ENCODE peak calls at places on chromosomes 2 and 18, in eight cellular contexts. Q, O, E, B, L, D, J and I are unnamed samples.

GRCh38 chr2:64391459-64391858 is 62.5 kb upstream of the LGALSL start:
- DNase-seq in D (no peak), O (no peak), J (no peak), L (no peak), B (no peak), Q (no peak), E (peak), I (no peak)

GRCh38 chr2:120617055-120617454 is 118.6 kb upstream of the GLI2 start:
- DNase-seq in L (no peak), Q (peak), J (no peak), E (no peak), O (no peak), D (no peak), B (no peak), I (no peak)

GRCh38 chr2:166230724-166231070 is 102.9 kb upstream of the SCN1A start:
- DNase-seq in Q (no peak), L (no peak), J (no peak), O (no peak), B (no peak), D (no peak), E (peak), I (no peak)

GRCh38 chr2:128784626-128785306 is 466.1 kb upstream of the HS6ST1 start:
- DNase-seq in B (no peak), J (no peak), Q (peak), L (no peak), D (no peak), O (no peak), E (no peak), I (no peak)

GRCh38 chr2:17827785-17828184 is 11.5 kb downstream of the MSGN1 start:
- DNase-seq in B (no peak), O (no peak), E (no peak), Q (no peak), L (no peak), J (no peak), D (no peak), I (no peak)

GRCh38 chr18:12990128-12990485 is 1.1 kb upstream of the CEP192 start:
- DNase-seq in E (no peak), O (no peak), B (no peak), D (no peak), J (no peak), L (no peak), Q (no peak), I (no peak)

GRCh38 chr2:192741889-192742288 is 547.2 kb upstream of the TMEFF2 start:
- DNase-seq in B (no peak), L (no peak), Q (no peak), J (no peak), D (no peak), E (peak), O (no peak), I (no peak)

GRCh38 chr2:110116033-110116710 is 550 bp upstream of the MALL start:
- DNase-seq in E (no peak), O (no peak), J (no peak), Q (peak), B (no peak), D (peak), L (no peak), I (peak)

GRCh38 chr2:174343343-174343637 is 8.5 kb downstream of the SP9 start:
- DNase-seq in J (no peak), E (no peak), Q (no peak), L (no peak), B (no peak), D (no peak), O (no peak), I (no peak)

GRCh38 chr18:28147674-28148171 is 29.2 kb downstream of the CDH2 start:
- DNase-seq in O (no peak), E (peak), L (no peak), D (no peak), Q (no peak), B (no peak), J (peak), I (no peak)

GRCh38 chr2:225326969-225327368 is 72.5 kb upstream of the NYAP2 start:
- DNase-seq in L (no peak), Q (no peak), O (no peak), B (no peak), D (no peak), J (no peak), E (peak), I (no peak)

GRCh38 chr2:9360701-9361100 is 62.6 kb downstream of the ITGB1BP1 start:
- DNase-seq in L (no peak), O (no peak), E (no peak), D (no peak), J (no peak), B (no peak), Q (no peak), I (no peak)

GRCh38 chr2:187174582-187174981 is 273.5 kb downstream of the CALCRL start:
- DNase-seq in B (no peak), J (no peak), E (no peak), D (no peak), O (no peak), Q (no peak), L (no peak), I (no peak)

GRCh38 chr18:35497006-35497333 is 790 bp downstream of the INO80C start:
- DNase-seq in E (peak), B (no peak), J (no peak), L (no peak), Q (no peak), O (peak), D (no peak), I (peak)

GRCh38 chr18:48975817-48976649 is 25.3 kb upstream of the SMAD7 start:
- DNase-seq in J (no peak), B (peak), O (no peak), Q (peak), D (no peak), E (peak), L (peak), I (peak)

GRCh38 chr2:233404227-233404626 is 49.9 kb downstream of the DGKD start:
- DNase-seq in E (peak), B (no peak), L (peak), Q (no peak), D (no peak), O (no peak), J (no peak), I (no peak)

GRCh38 chr18:55141318-55141717 is 182.1 kb upstream of the CCDC68 start:
- DNase-seq in J (no peak), Q (no peak), B (no peak), L (no peak), E (no peak), D (no peak), O (no peak), I (no peak)

GRCh38 chr2:121596221-121597080 is 52.8 kb downstream of the CLASP1 start:
- DNase-seq in E (peak), O (no peak), J (peak), D (no peak), L (peak), B (no peak), Q (no peak), I (peak)

GRCh38 chr2:98607741-98608117 is 583 bp downstream of the COA5 start:
- DNase-seq in J (no peak), E (peak), O (no peak), Q (no peak), L (no peak), D (no peak), B (no peak), I (no peak)

GRCh38 chr18:23992119-23992940 is 22.2 kb upstream of the TTC39C start:
- DNase-seq in O (no peak), J (no peak), B (peak), L (no peak), E (peak), Q (peak), D (no peak), I (peak)

GRCh38 chr2:180970052-180970451 is 10.4 kb upstream of the UBE2E3 start:
- DNase-seq in D (no peak), L (no peak), B (no peak), E (no peak), Q (no peak), O (no peak), J (no peak), I (no peak)

GRCh38 chr18:9915291-9916066 is 1.7 kb downstream of the VAPA start:
- DNase-seq in L (no peak), B (no peak), J (no peak), Q (no peak), E (no peak), D (no peak), O (no peak), I (no peak)

GRCh38 chr18:22427797-22428549 is 10.3 kb upstream of the CTAGE1 start:
- DNase-seq in O (no peak), L (no peak), E (no peak), Q (no peak), B (no peak), J (no peak), D (no peak), I (no peak)

GRCh38 chr18:26723986-26724385 is 141.5 kb downstream of the AQP4 start:
- DNase-seq in D (no peak), J (no peak), O (no peak), Q (no peak), E (peak), B (no peak), L (no peak), I (no peak)

GRCh38 chr2:124283090-124283489 is 258.0 kb downstream of the CNTNAP5 start:
- DNase-seq in L (no peak), Q (no peak), J (no peak), B (peak), O (no peak), D (no peak), E (peak), I (no peak)

GRCh38 chr2:70553584-70554337 is at the start of gene TGFA:
- DNase-seq in D (peak), J (peak), Q (peak), E (peak), B (peak), O (peak), L (peak), I (peak)

GRCh38 chr18:7940379-7940778 is 373.3 kb downstream of the PTPRM start:
- DNase-seq in E (no peak), L (no peak), B (no peak), O (no peak), Q (no peak), J (no peak), D (no peak), I (no peak)

GRCh38 chr2:102224824-102225739 is 38.3 kb downstream of the IL1RL2 start:
- DNase-seq in B (no peak), L (no peak), E (peak), Q (no peak), D (no peak), J (no peak), O (no peak), I (no peak)
- TF ChIP-seq CTCF in B (no peak), L (no peak), E (no peak), Q (no peak), D (no peak), J (no peak), O (no peak), I (no peak)

GRCh38 chr2:75597949-75598348 is 37.2 kb upstream of the EVA1A start:
- DNase-seq in B (no peak), O (no peak), L (no peak), J (no peak), E (no peak), Q (no peak), D (no peak), I (no peak)
- TF ChIP-seq CTCF in B (no peak), O (no peak), L (no peak), J (no peak), E (no peak), Q (no peak), D (no peak), I (no peak)

GRCh38 chr2:74179063-74179865 is 585 bp upstream of the MOB1A start:
- DNase-seq in B (no peak), O (no peak), E (peak), J (no peak), L (no peak), Q (no peak), D (peak), I (peak)
- TF ChIP-seq CTCF in B (peak), O (no peak), E (peak), J (peak), L (no peak), Q (no peak), D (no peak), I (peak)

DNA sequence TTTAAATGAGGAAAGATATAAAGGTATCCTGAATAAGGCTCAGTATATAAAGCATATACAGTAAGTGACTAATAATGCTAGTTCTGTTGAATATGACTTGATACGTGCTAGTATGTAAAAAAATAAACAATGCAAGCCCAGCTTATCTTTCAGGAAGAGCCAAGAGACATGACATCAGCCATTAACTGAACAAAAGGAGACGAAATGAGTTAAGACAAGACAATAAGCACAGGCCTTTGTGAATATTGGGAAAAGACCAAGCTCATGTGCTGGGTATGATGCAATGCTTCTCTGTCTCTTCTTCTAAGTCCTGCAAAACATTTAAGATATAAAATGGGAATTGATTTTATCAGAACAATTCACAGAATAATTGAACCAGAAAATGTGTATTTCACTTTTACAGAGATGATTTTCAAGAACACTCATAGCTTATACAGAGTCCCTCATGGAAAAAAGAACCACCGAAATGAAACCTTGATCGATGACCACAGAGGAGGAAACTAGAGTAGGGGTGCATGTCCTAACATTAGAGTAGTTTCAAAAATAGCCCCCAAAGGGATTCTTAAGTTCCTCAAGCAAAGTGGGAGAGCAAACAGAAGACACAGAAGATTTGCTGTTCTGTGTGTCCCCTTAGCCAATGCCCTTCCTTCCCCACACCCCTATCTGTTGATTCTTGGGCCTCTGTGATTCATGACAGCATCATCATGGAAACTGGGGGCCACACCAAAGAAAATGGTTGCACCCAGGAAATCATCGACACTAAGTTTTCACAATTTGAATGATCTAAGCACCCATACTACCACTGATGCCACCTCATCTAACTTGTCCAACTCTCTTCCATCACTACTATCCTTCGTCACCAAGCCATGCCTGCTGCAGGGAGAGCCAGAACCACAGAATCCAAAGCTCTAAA is 68.0 kb upstream of the CRIM1 start:
- DNase-seq in L (no peak), D (no peak), Q (no peak), J (no peak), O (no peak), B (no peak), E (peak), I (no peak)
- TF ChIP-seq CTCF in L (no peak), D (no peak), Q (no peak), J (no peak), O (no peak), B (no peak), E (no peak), I (no peak)

GRCh38 chr2:241703128-241703604 is 1.3 kb downstream of the ING5 start:
- DNase-seq in D (no peak), L (peak), Q (no peak), O (no peak), E (no peak), J (no peak), B (no peak), I (no peak)

GRCh38 chr2:241702155-241702404 is 241 bp downstream of the ING5 start:
- DNase-seq in B (no peak), J (peak), Q (no peak), D (no peak), O (no peak), L (peak), E (peak), I (no peak)

GRCh38 chr2:241701405-241702154 is at the start of gene ING5:
- DNase-seq in L (peak), O (peak), Q (peak), B (peak), J (peak), D (peak), E (peak), I (peak)

GRCh38 chr2:241701155-241701404 is 759 bp upstream of the ING5 start:
- DNase-seq in E (no peak), J (peak), Q (no peak), B (no peak), D (no peak), O (no peak), L (no peak), I (no peak)

DNA sequence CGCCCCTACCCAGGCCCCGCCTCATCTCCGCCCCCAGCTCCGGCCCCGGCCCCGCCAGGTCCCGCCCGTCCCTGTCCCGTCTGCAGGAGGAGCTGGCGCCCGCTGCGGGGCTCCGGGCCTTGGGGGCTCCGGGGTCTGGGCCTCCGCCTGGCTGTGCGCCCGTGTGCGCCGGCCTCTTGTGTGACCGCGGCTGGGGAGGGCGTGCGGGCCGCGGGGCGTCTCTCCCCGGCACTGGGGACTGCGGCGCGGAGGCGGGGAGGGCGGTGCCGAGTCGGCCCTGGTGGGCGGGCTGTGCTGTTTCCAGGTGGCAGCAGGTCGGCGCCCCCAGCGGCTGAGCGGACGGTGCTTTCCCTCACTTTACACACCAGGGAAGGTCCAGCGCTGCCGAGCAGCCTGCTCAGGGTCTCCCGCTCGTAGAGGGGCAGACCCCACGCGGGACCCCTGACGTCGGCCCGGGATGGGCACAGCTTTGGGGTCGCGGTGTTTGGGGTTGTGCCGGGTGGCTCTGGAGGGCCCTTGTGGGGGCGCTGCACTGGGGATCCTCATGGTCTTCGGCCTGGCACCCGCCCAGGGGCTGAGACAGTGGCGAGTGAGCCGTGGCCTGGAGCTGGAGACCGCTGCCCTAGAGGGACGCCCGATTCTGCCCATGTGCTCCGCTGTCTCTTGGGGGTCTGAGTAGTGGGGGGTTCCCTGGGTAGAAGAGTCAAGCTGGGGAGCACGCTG is 727 bp downstream of the ING5 start:
- DNase-seq in D (peak), L (peak), J (peak), B (peak), Q (peak), E (peak), O (peak), I (peak)
- TF ChIP-seq CTCF in D (no peak), L (peak), J (peak), B (peak), Q (peak), E (no peak), O (peak), I (peak)

DNA sequence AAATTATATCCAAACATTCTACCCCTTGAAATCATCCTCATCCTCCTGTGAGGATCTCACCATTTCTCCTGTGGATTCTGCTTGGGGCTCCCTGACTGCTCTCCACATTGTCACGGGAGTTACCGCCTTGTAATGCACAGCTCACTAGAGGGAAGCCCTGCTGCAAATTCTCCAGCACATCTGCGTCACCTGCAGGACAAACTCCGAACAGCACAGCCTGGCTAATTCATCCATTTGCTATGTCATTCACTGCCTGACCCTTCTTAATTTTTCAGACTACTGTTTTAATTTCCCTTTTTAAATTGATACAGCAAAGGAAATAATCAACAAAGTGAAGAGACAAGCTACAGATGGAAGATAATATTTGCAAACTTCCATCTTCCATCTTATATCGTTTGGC is 627.4 kb downstream of the FBXO15 start:
- DNase-seq in D (no peak), J (no peak), B (no peak), O (no peak), Q (no peak), E (peak), L (no peak), I (no peak)
- TF ChIP-seq CTCF in D (no peak), J (no peak), B (no peak), O (no peak), Q (no peak), E (peak), L (no peak), I (no peak)

DNA sequence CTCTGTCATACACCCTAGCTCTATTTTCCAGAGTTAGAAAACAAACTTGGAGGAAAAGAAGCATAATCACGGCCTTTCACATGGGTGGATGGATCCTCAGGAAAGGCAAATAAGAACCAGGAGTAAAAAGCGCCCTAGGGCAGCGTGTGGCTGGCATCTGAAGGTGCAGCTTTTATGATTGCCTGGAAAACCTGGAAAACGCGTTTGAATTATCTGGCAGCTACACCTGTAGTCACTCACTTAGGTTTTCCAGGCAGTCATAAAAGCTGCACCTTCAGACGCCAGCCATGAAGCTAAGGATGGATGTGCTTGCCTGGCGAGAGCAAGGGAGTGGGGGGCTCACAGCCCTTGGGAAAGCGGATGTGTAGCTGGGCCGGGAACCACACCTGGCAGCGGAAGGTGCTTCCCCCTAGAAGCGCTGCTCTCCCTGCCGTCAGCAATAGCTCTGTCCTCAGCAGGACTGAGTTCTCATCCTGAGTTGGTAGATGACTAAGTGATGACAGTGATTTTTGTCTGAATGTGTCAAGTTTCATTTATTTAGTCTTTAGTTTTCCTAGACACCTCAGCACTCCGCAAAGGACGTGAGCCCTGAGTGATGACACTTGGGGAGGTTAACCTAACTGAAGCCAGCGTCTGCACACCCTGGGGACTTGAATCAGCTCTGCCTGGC is 82.0 kb downstream of the DCDC2C start:
- DNase-seq in L (no peak), B (no peak), E (peak), D (no peak), Q (no peak), O (no peak), J (no peak), I (no peak)
- TF ChIP-seq CTCF in L (no peak), B (no peak), E (peak), D (no peak), Q (no peak), O (no peak), J (no peak), I (no peak)